ENCODE peak calls at places on chromosomes 6 and 20, in four cellular contexts. R is LoVo; S is CD8-positive, alpha-beta memory T cell; K is posterior cingulate gyrus. W is an unnamed sample.

GRCh38 chr6:1424306-1424927 is 35.0 kb downstream of the FOXF2 start:
- DNase-seq in R (peak), K (peak), S (no peak), W (no peak)

GRCh38 chr6:47248446-47248845 is 61.3 kb downstream of the TNFRSF21 start:
- DNase-seq in S (no peak), K (no peak), R (no peak), W (no peak)

GRCh38 chr6:110474500-110474899 is 1.9 kb downstream of the SLC22A16 start:
- DNase-seq in K (no peak), S (no peak), R (no peak), W (no peak)

GRCh38 chr20:10332656-10333421 is 101.2 kb downstream of the MKKS start:
- DNase-seq in S (no peak), R (no peak), K (no peak), W (no peak)

GRCh38 chr6:104537185-104537584 is 322.5 kb downstream of the HACE1 start:
- DNase-seq in K (no peak), R (no peak), S (no peak), W (no peak)

GRCh38 chr6:39199541-39199940 is 29.7 kb downstream of the KCNK5 start:
- DNase-seq in R (no peak), S (no peak), K (no peak), W (no peak)

GRCh38 chr6:24683297-24684296 is 16.7 kb downstream of the ACOT13 start:
- DNase-seq in S (no peak), K (no peak), R (no peak), W (no peak)

GRCh38 chr6:170453586-170454511 is 99.3 kb downstream of the PSMB1 start:
- DNase-seq in S (no peak), K (no peak), R (no peak), W (no peak)

GRCh38 chr6:150646228-150646627 is 46.5 kb downstream of the PLEKHG1 start:
- DNase-seq in S (no peak), R (no peak), K (no peak), W (no peak)

GRCh38 chr6:81749704-81750103 is 2.8 kb downstream of the TENT5A start:
- DNase-seq in S (no peak), R (no peak), K (no peak), W (no peak)

GRCh38 chr20:44400671-44401051 is 45.2 kb downstream of the HNF4A start:
- DNase-seq in K (no peak), R (no peak), S (no peak), W (no peak)

GRCh38 chr6:108961985-108962384 is 113.8 kb downstream of the ARMC2 start:
- DNase-seq in R (no peak), S (no peak), K (no peak), W (no peak)

GRCh38 chr6:14305131-14305530 is 187.6 kb downstream of the CD83 start:
- DNase-seq in R (no peak), S (no peak), K (no peak), W (no peak)

GRCh38 chr6:56804996-56805395 is 149.9 kb upstream of the BEND6 start:
- DNase-seq in R (no peak), S (no peak), K (no peak), W (no peak)

GRCh38 chr20:37955511-37955910 is 52.6 kb downstream of the VSTM2L start:
- DNase-seq in S (no peak), R (no peak), K (no peak), W (no peak)

GRCh38 chr6:25477006-25477590 is 174.9 kb upstream of the SCGN start:
- DNase-seq in R (no peak), S (no peak), K (no peak), W (no peak)

GRCh38 chr20:52847739-52848359 is 124.3 kb upstream of the TSHZ2 start:
- DNase-seq in R (no peak), K (no peak), S (no peak), W (no peak)

GRCh38 chr6:26240981-26241770 is 123.8 kb upstream of the BTN3A2 start:
- DNase-seq in S (peak), R (no peak), K (no peak), W (no peak)

W was measured in occipital lobe.